ENCODE peak calls at places on chromosomes 3 and 15, in five cellular contexts. One of them, this sample, is unnamed.

GRCh38 chr15:78727561-78727960 is 83.7 kb downstream of the ADAMTS7 start:
- DNase-seq in HCT116: no peak
- DNase-seq in SK-N-SH: no peak
- DNase-seq in GM23248: no peak
- DNase-seq in neural progenitor cell: peak; percentile 15
- DNase-seq in this sample: peak; percentile 43

GRCh38 chr3:194136519-194137313 is 768 bp downstream of the HES1 start:
- DNase-seq in HCT116: no peak
- DNase-seq in SK-N-SH: peak; percentile 56
- DNase-seq in GM23248: peak; percentile 89
- DNase-seq in neural progenitor cell: peak; percentile 76
- DNase-seq in this sample: peak; percentile 74

GRCh38 chr3:169813757-169814517 is 1.2 kb upstream of the LRRC34 start:
- DNase-seq in SK-N-SH: no peak
- DNase-seq in GM23248: peak; percentile 60
- DNase-seq in neural progenitor cell: peak; percentile 41
- DNase-seq in HCT116: no peak
- DNase-seq in this sample: peak; percentile 92

GRCh38 chr3:50245831-50246516 is 10.0 kb downstream of the GNAI2 start:
- DNase-seq in SK-N-SH: peak; percentile 95
- DNase-seq in HCT116: no peak
- DNase-seq in neural progenitor cell: peak; percentile 96
- DNase-seq in GM23248: peak; percentile 94
- DNase-seq in this sample: peak; percentile 98

GRCh38 chr3:45715945-45716344 is 26.7 kb downstream of the SACM1L start:
- DNase-seq in GM23248: peak; percentile 38
- DNase-seq in neural progenitor cell: no peak
- DNase-seq in HCT116: no peak
- DNase-seq in SK-N-SH: no peak
- DNase-seq in this sample: no peak

GRCh38 chr3:160473978-160474377 is 24.4 kb upstream of the TRIM59 start:
- DNase-seq in GM23248: peak; percentile 94
- DNase-seq in neural progenitor cell: no peak
- DNase-seq in SK-N-SH: peak; percentile 71
- DNase-seq in HCT116: no peak
- DNase-seq in this sample: no peak

GRCh38 chr3:31356941-31357340 is 175.8 kb upstream of the STT3B start:
- DNase-seq in neural progenitor cell: no peak
- DNase-seq in SK-N-SH: no peak
- DNase-seq in GM23248: peak; percentile 33
- DNase-seq in HCT116: no peak
- DNase-seq in this sample: peak; percentile 28

GRCh38 chr3:87082806-87083440 is 92.0 kb upstream of the VGLL3 start:
- DNase-seq in SK-N-SH: peak; percentile 30
- DNase-seq in neural progenitor cell: peak; percentile 75
- DNase-seq in HCT116: peak; percentile 52
- DNase-seq in GM23248: peak; percentile 82
- DNase-seq in this sample: peak; percentile 88

GRCh38 chr3:13895155-13896105 is 15.6 kb upstream of the WNT7A start:
- DNase-seq in GM23248: peak; percentile 98
- DNase-seq in neural progenitor cell: peak; percentile 97
- DNase-seq in SK-N-SH: peak; percentile 98
- DNase-seq in HCT116: peak; percentile 77
- DNase-seq in this sample: peak; percentile 98

GRCh38 chr3:135891121-135891520 is 74.4 kb upstream of the PPP2R3A start:
- DNase-seq in neural progenitor cell: no peak
- DNase-seq in HCT116: no peak
- DNase-seq in GM23248: no peak
- DNase-seq in SK-N-SH: no peak
- DNase-seq in this sample: no peak

GRCh38 chr15:50075292-50075691 is 43.7 kb downstream of the ATP8B4 start:
- DNase-seq in SK-N-SH: no peak
- DNase-seq in GM23248: no peak
- DNase-seq in HCT116: no peak
- DNase-seq in neural progenitor cell: no peak
- DNase-seq in this sample: no peak

GRCh38 chr15:41566121-41566885 is 7.3 kb downstream of the TYRO3 start:
- DNase-seq in HCT116: no peak
- DNase-seq in SK-N-SH: no peak
- DNase-seq in GM23248: peak; percentile 20
- DNase-seq in neural progenitor cell: no peak
- DNase-seq in this sample: no peak

GRCh38 chr15:96409231-96410138 is 79.0 kb downstream of the NR2F2 start:
- DNase-seq in neural progenitor cell: peak; percentile 64
- DNase-seq in GM23248: peak; percentile 42
- DNase-seq in HCT116: no peak
- DNase-seq in SK-N-SH: peak; percentile 33
- DNase-seq in this sample: peak; percentile 67

GRCh38 chr15:75202251-75203016 is 752 bp downstream of the C15orf39 start:
- DNase-seq in SK-N-SH: peak; percentile 81
- DNase-seq in GM23248: peak; percentile 95
- DNase-seq in HCT116: no peak
- DNase-seq in neural progenitor cell: peak; percentile 80
- DNase-seq in this sample: peak; percentile 61

GRCh38 chr15:81166949-81167816 is 29.5 kb upstream of the IL16 start:
- DNase-seq in neural progenitor cell: no peak
- DNase-seq in HCT116: no peak
- DNase-seq in SK-N-SH: no peak
- DNase-seq in GM23248: peak; percentile 43
- DNase-seq in this sample: no peak

GRCh38 chr3:53044371-53045106 is 1.3 kb downstream of the SFMBT1 start:
- DNase-seq in neural progenitor cell: no peak
- DNase-seq in SK-N-SH: peak; percentile 52
- DNase-seq in HCT116: no peak
- DNase-seq in GM23248: peak; percentile 66
- DNase-seq in this sample: peak; percentile 63

GRCh38 chr3:169400205-169400604 is 263.3 kb downstream of the MECOM start:
- DNase-seq in GM23248: no peak
- DNase-seq in HCT116: no peak
- DNase-seq in neural progenitor cell: no peak
- DNase-seq in SK-N-SH: no peak
- DNase-seq in this sample: no peak

GRCh38 chr15:47908950-47909670 is 191.8 kb downstream of the SEMA6D start:
- DNase-seq in GM23248: peak; percentile 6
- DNase-seq in HCT116: no peak
- DNase-seq in SK-N-SH: no peak
- DNase-seq in neural progenitor cell: no peak
- DNase-seq in this sample: no peak

GRCh38 chr3:132228923-132229322 is 88.3 kb upstream of the ACP3 start:
- DNase-seq in GM23248: peak; percentile 21
- DNase-seq in SK-N-SH: no peak
- DNase-seq in HCT116: peak; percentile 4
- DNase-seq in neural progenitor cell: no peak
- DNase-seq in this sample: no peak

GRCh38 chr15:29917600-29918597 is 95.6 kb upstream of the TJP1 start:
- DNase-seq in GM23248: peak; percentile 56
- DNase-seq in HCT116: no peak
- DNase-seq in SK-N-SH: no peak
- DNase-seq in neural progenitor cell: no peak
- DNase-seq in this sample: no peak

GRCh38 chr15:23437146-23437545 is 9.9 kb downstream of the GOLGA6L2 start:
- DNase-seq in neural progenitor cell: no peak
- DNase-seq in SK-N-SH: no peak
- DNase-seq in GM23248: no peak
- DNase-seq in HCT116: no peak
- DNase-seq in this sample: no peak

GRCh38 chr3:12759693-12760565 is 870 bp upstream of the TMEM40 start:
- DNase-seq in HCT116: no peak
- DNase-seq in neural progenitor cell: no peak
- DNase-seq in SK-N-SH: no peak
- DNase-seq in GM23248: no peak
- DNase-seq in this sample: no peak

GRCh38 chr15:69160976-69161877 is 792 bp downstream of the GLCE start:
- DNase-seq in HCT116: peak; percentile 16
- DNase-seq in neural progenitor cell: peak; percentile 65
- DNase-seq in GM23248: peak; percentile 56
- DNase-seq in SK-N-SH: peak; percentile 66
- DNase-seq in this sample: peak; percentile 62

GRCh38 chr15:87623832-87624231 is 632.7 kb downstream of the NTRK3 start:
- DNase-seq in HCT116: no peak
- DNase-seq in SK-N-SH: no peak
- DNase-seq in GM23248: peak; percentile 13
- DNase-seq in neural progenitor cell: peak; percentile 39
- DNase-seq in this sample: peak; percentile 82

GRCh38 chr15:51087513-51087912 is 7.2 kb downstream of the TNFAIP8L3 start:
- DNase-seq in GM23248: no peak
- DNase-seq in SK-N-SH: no peak
- DNase-seq in HCT116: no peak
- DNase-seq in neural progenitor cell: no peak
- DNase-seq in this sample: no peak
- H3K4me3 ChIP-seq in GM23248: no peak overlapping the region
- H3K4me3 ChIP-seq in SK-N-SH: no peak overlapping the region
- H3K4me3 ChIP-seq in HCT116: no peak overlapping the region
- H3K4me3 ChIP-seq in neural progenitor cell: no peak overlapping the region
- H3K4me3 ChIP-seq in this sample: no peak overlapping the region

GRCh38 chr15:83057002-83057401 is 10.1 kb downstream of the BTBD1 start:
- DNase-seq in GM23248: no peak
- DNase-seq in neural progenitor cell: no peak
- DNase-seq in SK-N-SH: no peak
- DNase-seq in HCT116: no peak
- DNase-seq in this sample: no peak
- TF ChIP-seq EZH2phosphoT487 in GM23248: no peak
- TF ChIP-seq EZH2phosphoT487 in neural progenitor cell: no peak
- TF ChIP-seq EZH2phosphoT487 in SK-N-SH: no peak
- TF ChIP-seq EZH2phosphoT487 in HCT116: no peak
- TF ChIP-seq EZH2phosphoT487 in this sample: no peak

DNA sequence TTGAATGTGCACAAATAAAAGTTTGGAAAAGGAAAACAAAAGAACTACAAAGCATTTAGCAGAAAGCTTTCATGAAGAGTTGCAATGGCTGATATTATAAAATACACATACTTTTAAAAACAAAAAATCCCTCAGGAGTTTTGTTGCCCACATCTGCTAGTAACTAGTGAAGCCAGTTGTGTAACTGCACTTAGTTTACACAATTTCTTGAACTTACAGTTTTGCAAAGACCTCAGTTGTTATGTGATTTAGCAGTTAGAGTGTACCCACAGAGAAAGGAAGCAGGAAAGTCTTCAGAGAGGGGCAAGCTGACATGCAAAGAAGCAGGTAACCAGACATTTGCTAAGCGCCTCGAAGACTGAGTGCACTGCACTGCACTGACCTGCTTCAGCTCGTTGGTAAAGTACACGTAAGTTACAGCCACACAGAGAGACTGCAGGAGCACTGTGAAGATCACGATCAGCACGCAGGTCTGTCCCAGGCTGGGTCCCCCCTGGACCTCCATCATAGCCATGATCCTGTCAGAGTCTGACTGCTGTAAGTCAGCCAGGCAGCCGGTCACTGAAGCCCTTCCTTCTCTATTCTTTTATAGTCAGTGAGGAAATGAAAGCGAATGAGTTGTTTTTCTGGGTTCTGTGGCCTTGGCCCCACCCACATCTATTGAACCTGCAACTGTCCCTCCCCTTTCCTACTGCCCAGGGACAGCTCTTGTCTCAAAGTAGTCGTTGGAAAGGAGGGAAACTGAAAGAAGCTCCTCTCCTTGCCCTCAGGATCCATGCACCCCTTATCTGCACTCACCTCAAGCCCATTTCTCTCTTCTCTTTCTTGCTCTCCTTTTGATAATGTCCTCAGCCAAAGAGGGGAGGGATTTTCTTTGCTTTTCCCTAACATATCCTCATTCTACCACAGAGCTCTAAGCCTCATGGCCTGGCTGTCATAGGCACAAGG is at the start of gene TNFSF10:
- DNase-seq in SK-N-SH: no peak
- DNase-seq in HCT116: no peak
- DNase-seq in GM23248: peak; percentile 47
- DNase-seq in neural progenitor cell: peak; percentile 12
- DNase-seq in this sample: peak; percentile 58
- H3K4me3 ChIP-seq in SK-N-SH: no peak within 1 kb of the TSS
- H3K4me3 ChIP-seq in HCT116: no peak within 1 kb of the TSS
- H3K4me3 ChIP-seq in GM23248: peak within 1 kb of the TSS; percentile 44
- H3K4me3 ChIP-seq in neural progenitor cell: no peak within 1 kb of the TSS
- H3K4me3 ChIP-seq in this sample: no peak within 1 kb of the TSS

DNA sequence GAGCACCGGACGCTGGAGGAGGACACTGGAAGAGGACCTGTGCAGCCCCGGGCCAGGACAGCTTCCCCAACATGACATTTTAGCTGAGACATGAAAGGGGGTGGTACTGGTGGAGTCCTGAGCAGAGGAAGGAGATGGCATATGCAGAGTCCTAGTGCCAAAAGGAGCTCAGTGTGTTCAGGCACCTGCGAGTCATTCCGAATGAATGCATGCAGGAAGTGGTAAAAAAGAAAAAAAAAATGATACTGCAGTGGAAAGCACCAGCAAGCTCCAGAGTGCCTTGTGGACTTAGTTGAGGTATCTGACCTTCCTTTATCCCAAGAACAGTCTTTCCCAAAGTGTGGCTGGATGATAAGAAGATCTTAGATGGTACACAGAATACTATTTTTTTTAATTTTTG is 6.6 kb upstream of the ZNF148 start:
- DNase-seq in GM23248: peak; percentile 67
- DNase-seq in SK-N-SH: no peak
- DNase-seq in neural progenitor cell: no peak
- DNase-seq in HCT116: no peak
- DNase-seq in this sample: no peak
- TF ChIP-seq EZH2phosphoT487 in GM23248: no peak
- TF ChIP-seq EZH2phosphoT487 in SK-N-SH: no peak
- TF ChIP-seq EZH2phosphoT487 in neural progenitor cell: no peak
- TF ChIP-seq EZH2phosphoT487 in HCT116: no peak
- TF ChIP-seq EZH2phosphoT487 in this sample: no peak

GRCh38 chr3:138594935-138595259 is 837 bp upstream of the CEP70 start:
- DNase-seq in GM23248: no peak
- DNase-seq in HCT116: no peak
- DNase-seq in SK-N-SH: no peak
- DNase-seq in neural progenitor cell: no peak
- DNase-seq in this sample: no peak
- H3K4me3 ChIP-seq in GM23248: peak overlapping the region; percentile 80
- H3K4me3 ChIP-seq in HCT116: no peak overlapping the region
- H3K4me3 ChIP-seq in SK-N-SH: peak overlapping the region; percentile 79
- H3K4me3 ChIP-seq in neural progenitor cell: no peak overlapping the region
- H3K4me3 ChIP-seq in this sample: no peak overlapping the region

This sample was measured in GM23338.